ENCODE peak calls at places on chromosomes 6 and 20, in four cellular contexts. K is CD8-positive, alpha-beta memory T cell; R is stimulated activated CD4-positive, alpha-beta T cell treated with anti-CD3 and anti-CD28 coated beads, Interleukin-2, amount 100 ng/mL, for 24 hours; T is COR-L47. H is an unnamed sample.

GRCh38 chr20:63532449-63532971 is 4.7 kb downstream of the PTK6 start:
- DNase-seq in T (no peak), R (no peak), K (no peak), H (no peak)

GRCh38 chr20:42218566-42218965 is 600.4 kb upstream of the CHD6 start:
- DNase-seq in T (no peak), K (no peak), R (no peak), H (no peak)

GRCh38 chr20:21301940-21302644 is 1.0 kb upstream of the XRN2 start:
- DNase-seq in T (no peak), K (no peak), R (no peak), H (no peak)

GRCh38 chr20:22338140-22338708 is 246.1 kb downstream of the FOXA2 start:
- DNase-seq in T (no peak), K (no peak), R (no peak), H (no peak)

GRCh38 chr20:63695419-63696310 is 787 bp upstream of the TNFRSF6B start:
- DNase-seq in T (no peak), R (no peak), K (no peak), H (no peak)

GRCh38 chr20:17680128-17680835 is 1.8 kb downstream of the RRBP1 start:
- DNase-seq in T (no peak), R (no peak), K (peak), H (no peak)

GRCh38 chr20:4875578-4876067 is 125.7 kb downstream of the SLC23A2 start:
- DNase-seq in K (no peak), R (no peak), T (peak), H (no peak)

GRCh38 chr6:153210083-153210482 is 79.0 kb upstream of the RGS17 start:
- DNase-seq in K (no peak), R (no peak), T (no peak), H (no peak)

GRCh38 chr20:37833172-37833915 is 69.6 kb upstream of the VSTM2L start:
- DNase-seq in T (no peak), K (no peak), R (no peak), H (no peak)

GRCh38 chr6:90285611-90286381 is 10.8 kb downstream of the BACH2 start:
- DNase-seq in K (peak), T (no peak), R (peak), H (peak)

GRCh38 chr20:62716198-62716940 is 7.7 kb downstream of the NTSR1 start:
- DNase-seq in R (peak), T (no peak), K (peak), H (no peak)

GRCh38 chr20:14148042-14148441 is 152.7 kb downstream of the MACROD2 start:
- DNase-seq in T (no peak), K (no peak), R (no peak), H (no peak)

GRCh38 chr20:51767867-51768758 is at the start of gene ATP9A:
- DNase-seq in T (no peak), K (no peak), R (no peak), H (peak)

GRCh38 chr6:39029156-39030011 is 19.2 kb upstream of the GLP1R start:
- DNase-seq in T (no peak), R (peak), K (peak), H (no peak)

GRCh38 chr6:37960139-37960935 is 140.8 kb downstream of the ZFAND3 start:
- DNase-seq in R (no peak), T (no peak), K (no peak), H (no peak)

GRCh38 chr20:46400828-46401477 is 5.5 kb downstream of the ELMO2 start:
- DNase-seq in R (no peak), T (no peak), K (peak), H (no peak)

GRCh38 chr6:78607188-78607587 is 260.2 kb upstream of the IRAK1BP1 start:
- DNase-seq in K (no peak), T (no peak), R (no peak), H (no peak)

GRCh38 chr6:45464685-45465084 is 87.0 kb upstream of the SUPT3H start:
- DNase-seq in K (no peak), R (no peak), T (no peak), H (no peak)

GRCh38 chr6:4243237-4243636 is 107.9 kb upstream of the ECI2 start:
- DNase-seq in K (no peak), R (no peak), T (no peak), H (no peak)

GRCh38 chr6:47967843-47968242 is 143.2 kb downstream of the PTCHD4 start:
- DNase-seq in T (no peak), K (no peak), R (no peak), H (no peak)

GRCh38 chr6:99111590-99111989 is 163.8 kb upstream of the FBXL4 start:
- DNase-seq in R (no peak), K (no peak), T (no peak), H (no peak)

GRCh38 chr6:73614802-73615201 is 39.0 kb downstream of the SLC17A5 start:
- DNase-seq in T (no peak), R (no peak), K (no peak), H (no peak)

GRCh38 chr6:30615219-30615957 is 1.7 kb downstream of the PPP1R10 start:
- DNase-seq in T (peak), R (peak), K (peak), H (peak)

GRCh38 chr6:2158596-2159271 is 86.7 kb downstream of the GMDS start:
- DNase-seq in K (no peak), R (no peak), T (no peak), H (no peak)

GRCh38 chr6:167116109-167116837 is 6.6 kb upstream of the CCR6 start:
- DNase-seq in T (peak), K (no peak), R (no peak), H (no peak)

GRCh38 chr6:117545161-117545595 is 57.1 kb downstream of the GOPC start:
- DNase-seq in K (no peak), T (no peak), R (no peak), H (no peak)

GRCh38 chr6:107616776-107617175 is 126.9 kb downstream of the SOBP start:
- DNase-seq in T (no peak), K (no peak), R (no peak), H (no peak)

GRCh38 chr6:1917628-1918371 is 308.1 kb downstream of the FOXC1 start:
- DNase-seq in K (no peak), R (peak), T (no peak), H (no peak)

GRCh38 chr20:4401601-4402000 is 320.1 kb upstream of the PRND start:
- DNase-seq in K (no peak), T (no peak), R (no peak), H (no peak)

GRCh38 chr6:85044336-85044735 is 279.9 kb upstream of the TBX18 start:
- DNase-seq in K (no peak), R (no peak), T (no peak), H (no peak)